ENCODE peak calls at places on chromosomes 6 and 20, in eight cellular contexts. One of them, this sample, is unnamed.

GRCh38 chr6:148082044-148082443 is 260.6 kb upstream of the SASH1 start:
- DNase-seq in CD4-positive, alpha-beta T cell: no peak
- DNase-seq in cardiac muscle cell: no peak
- DNase-seq in WERI-Rb-1: no peak
- DNase-seq in kidney: no peak
- DNase-seq in small intestine: no peak
- DNase-seq in prostate gland: no peak
- DNase-seq in caudate nucleus: no peak
- DNase-seq in this sample: no peak

GRCh38 chr20:58575776-58576589 is 60.8 kb upstream of the APCDD1L start:
- DNase-seq in CD4-positive, alpha-beta T cell: no peak
- DNase-seq in cardiac muscle cell: no peak
- DNase-seq in WERI-Rb-1: no peak
- DNase-seq in kidney: no peak
- DNase-seq in small intestine: no peak
- DNase-seq in prostate gland: no peak
- DNase-seq in caudate nucleus: no peak
- DNase-seq in this sample: no peak

GRCh38 chr6:109381007-109381746 is 1.1 kb downstream of the CD164 start:
- DNase-seq in CD4-positive, alpha-beta T cell: no peak
- DNase-seq in cardiac muscle cell: peak
- DNase-seq in WERI-Rb-1: no peak
- DNase-seq in kidney: no peak
- DNase-seq in small intestine: peak
- DNase-seq in prostate gland: no peak
- DNase-seq in caudate nucleus: no peak
- DNase-seq in this sample: no peak

GRCh38 chr6:111291860-111292259 is 191.2 kb downstream of the REV3L start:
- DNase-seq in CD4-positive, alpha-beta T cell: no peak
- DNase-seq in cardiac muscle cell: no peak
- DNase-seq in WERI-Rb-1: no peak
- DNase-seq in kidney: no peak
- DNase-seq in small intestine: no peak
- DNase-seq in prostate gland: no peak
- DNase-seq in caudate nucleus: no peak
- DNase-seq in this sample: no peak

GRCh38 chr20:11926599-11926998 is 8.9 kb downstream of the BTBD3 start:
- DNase-seq in CD4-positive, alpha-beta T cell: no peak
- DNase-seq in cardiac muscle cell: no peak
- DNase-seq in WERI-Rb-1: no peak
- DNase-seq in kidney: no peak
- DNase-seq in small intestine: no peak
- DNase-seq in prostate gland: no peak
- DNase-seq in caudate nucleus: no peak
- DNase-seq in this sample: no peak

GRCh38 chr6:33983109-33983475 is 162.8 kb downstream of the GRM4 start:
- DNase-seq in CD4-positive, alpha-beta T cell: no peak
- DNase-seq in cardiac muscle cell: no peak
- DNase-seq in WERI-Rb-1: peak
- DNase-seq in kidney: peak
- DNase-seq in small intestine: peak
- DNase-seq in prostate gland: peak
- DNase-seq in caudate nucleus: no peak
- DNase-seq in this sample: no peak

GRCh38 chr6:20034408-20034769 is 177.9 kb downstream of the MBOAT1 start:
- DNase-seq in CD4-positive, alpha-beta T cell: no peak
- DNase-seq in cardiac muscle cell: no peak
- DNase-seq in WERI-Rb-1: no peak
- DNase-seq in kidney: no peak
- DNase-seq in small intestine: no peak
- DNase-seq in prostate gland: no peak
- DNase-seq in caudate nucleus: no peak
- DNase-seq in this sample: no peak

GRCh38 chr6:111087871-111088667 is 766 bp downstream of the SLC16A10 start:
- DNase-seq in CD4-positive, alpha-beta T cell: peak
- DNase-seq in cardiac muscle cell: peak
- DNase-seq in WERI-Rb-1: peak
- DNase-seq in kidney: peak
- DNase-seq in small intestine: peak
- DNase-seq in prostate gland: no peak
- DNase-seq in caudate nucleus: peak
- DNase-seq in this sample: no peak

GRCh38 chr6:79543411-79543810 is 6.2 kb upstream of the LCA5 start:
- DNase-seq in CD4-positive, alpha-beta T cell: no peak
- DNase-seq in cardiac muscle cell: no peak
- DNase-seq in WERI-Rb-1: no peak
- DNase-seq in kidney: no peak
- DNase-seq in small intestine: no peak
- DNase-seq in prostate gland: no peak
- DNase-seq in caudate nucleus: no peak
- DNase-seq in this sample: no peak

GRCh38 chr6:2611092-2611491 is 139.6 kb downstream of the MYLK4 start:
- DNase-seq in CD4-positive, alpha-beta T cell: no peak
- DNase-seq in cardiac muscle cell: no peak
- DNase-seq in WERI-Rb-1: no peak
- DNase-seq in kidney: no peak
- DNase-seq in small intestine: peak
- DNase-seq in prostate gland: no peak
- DNase-seq in caudate nucleus: no peak
- DNase-seq in this sample: no peak

GRCh38 chr20:32984631-32985354 is 19.4 kb downstream of the SUN5 start:
- DNase-seq in CD4-positive, alpha-beta T cell: no peak
- DNase-seq in cardiac muscle cell: no peak
- DNase-seq in WERI-Rb-1: no peak
- DNase-seq in kidney: no peak
- DNase-seq in small intestine: no peak
- DNase-seq in prostate gland: no peak
- DNase-seq in caudate nucleus: no peak
- DNase-seq in this sample: no peak

GRCh38 chr20:17648306-17648646 is 33.8 kb downstream of the RRBP1 start:
- DNase-seq in CD4-positive, alpha-beta T cell: no peak
- DNase-seq in cardiac muscle cell: peak
- DNase-seq in WERI-Rb-1: no peak
- DNase-seq in kidney: no peak
- DNase-seq in small intestine: no peak
- DNase-seq in prostate gland: no peak
- DNase-seq in caudate nucleus: no peak
- DNase-seq in this sample: no peak

GRCh38 chr6:37487891-37488290 is 11.8 kb downstream of the CCDC167 start:
- DNase-seq in CD4-positive, alpha-beta T cell: no peak
- DNase-seq in cardiac muscle cell: peak
- DNase-seq in WERI-Rb-1: no peak
- DNase-seq in kidney: no peak
- DNase-seq in small intestine: no peak
- DNase-seq in prostate gland: no peak
- DNase-seq in caudate nucleus: no peak
- DNase-seq in this sample: no peak

GRCh38 chr6:133951881-133952814 is 876 bp upstream of the TBPL1 start:
- DNase-seq in CD4-positive, alpha-beta T cell: peak
- DNase-seq in cardiac muscle cell: peak
- DNase-seq in WERI-Rb-1: peak
- DNase-seq in kidney: peak
- DNase-seq in small intestine: peak
- DNase-seq in prostate gland: peak
- DNase-seq in caudate nucleus: peak
- DNase-seq in this sample: peak
- H3K27ac ChIP-seq in CD4-positive, alpha-beta T cell: peak
- H3K27ac ChIP-seq in cardiac muscle cell: peak
- H3K27ac ChIP-seq in WERI-Rb-1: peak
- H3K27ac ChIP-seq in kidney: peak
- H3K27ac ChIP-seq in small intestine: peak
- H3K27ac ChIP-seq in prostate gland: peak
- H3K27ac ChIP-seq in caudate nucleus: peak
- H3K27ac ChIP-seq in this sample: peak

GRCh38 chr20:8094845-8095244 is 37.2 kb upstream of the PLCB1 start:
- DNase-seq in CD4-positive, alpha-beta T cell: no peak
- DNase-seq in cardiac muscle cell: no peak
- DNase-seq in WERI-Rb-1: no peak
- DNase-seq in kidney: no peak
- DNase-seq in small intestine: no peak
- DNase-seq in prostate gland: peak
- DNase-seq in caudate nucleus: no peak
- DNase-seq in this sample: no peak

GRCh38 chr20:8095648-8096572 is 36.2 kb upstream of the PLCB1 start:
- DNase-seq in CD4-positive, alpha-beta T cell: no peak
- DNase-seq in cardiac muscle cell: no peak
- DNase-seq in WERI-Rb-1: no peak
- DNase-seq in kidney: no peak
- DNase-seq in small intestine: no peak
- DNase-seq in prostate gland: no peak
- DNase-seq in caudate nucleus: no peak
- DNase-seq in this sample: no peak

GRCh38 chr20:8097307-8097706 is 34.8 kb upstream of the PLCB1 start:
- DNase-seq in CD4-positive, alpha-beta T cell: no peak
- DNase-seq in cardiac muscle cell: no peak
- DNase-seq in WERI-Rb-1: no peak
- DNase-seq in kidney: no peak
- DNase-seq in small intestine: no peak
- DNase-seq in prostate gland: no peak
- DNase-seq in caudate nucleus: no peak
- DNase-seq in this sample: no peak

GRCh38 chr20:8089668-8090067 is 42.4 kb upstream of the PLCB1 start:
- DNase-seq in CD4-positive, alpha-beta T cell: no peak
- DNase-seq in cardiac muscle cell: peak
- DNase-seq in WERI-Rb-1: no peak
- DNase-seq in kidney: no peak
- DNase-seq in small intestine: no peak
- DNase-seq in prostate gland: no peak
- DNase-seq in caudate nucleus: no peak
- DNase-seq in this sample: no peak

DNA sequence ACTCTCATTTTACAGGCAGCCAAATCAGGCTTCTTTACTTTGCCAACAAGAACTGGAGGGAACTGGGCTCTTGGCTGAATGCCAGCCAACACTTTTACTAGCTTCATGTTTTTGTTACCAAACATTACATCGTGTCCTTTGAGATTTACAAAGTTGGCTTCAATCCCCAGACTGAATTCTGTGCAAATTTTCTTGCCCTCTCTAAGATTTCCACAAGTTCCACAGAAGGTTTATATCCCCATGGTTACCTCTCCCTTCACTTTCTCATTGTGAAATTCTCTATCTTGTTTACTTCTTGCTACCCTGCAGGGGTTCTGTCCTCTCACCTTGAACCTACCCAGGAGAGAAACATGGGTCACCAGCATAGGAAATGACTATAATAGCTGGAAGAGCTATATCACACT is 37.6 kb upstream of the PLCB1 start:
- DNase-seq in CD4-positive, alpha-beta T cell: no peak
- DNase-seq in cardiac muscle cell: no peak
- DNase-seq in WERI-Rb-1: no peak
- DNase-seq in kidney: peak
- DNase-seq in small intestine: no peak
- DNase-seq in prostate gland: peak
- DNase-seq in caudate nucleus: peak
- DNase-seq in this sample: no peak
- H3K27ac ChIP-seq in CD4-positive, alpha-beta T cell: no peak
- H3K27ac ChIP-seq in cardiac muscle cell: no peak
- H3K27ac ChIP-seq in WERI-Rb-1: no peak
- H3K27ac ChIP-seq in kidney: no peak
- H3K27ac ChIP-seq in small intestine: no peak
- H3K27ac ChIP-seq in prostate gland: peak
- H3K27ac ChIP-seq in caudate nucleus: no peak
- H3K27ac ChIP-seq in this sample: no peak

GRCh38 chr6:90472716-90473115 is 114.2 kb downstream of the MAP3K7 start:
- DNase-seq in CD4-positive, alpha-beta T cell: no peak
- DNase-seq in cardiac muscle cell: no peak
- DNase-seq in WERI-Rb-1: no peak
- DNase-seq in kidney: no peak
- DNase-seq in small intestine: no peak
- DNase-seq in prostate gland: no peak
- DNase-seq in caudate nucleus: no peak
- DNase-seq in this sample: no peak
- H3K27ac ChIP-seq in CD4-positive, alpha-beta T cell: no peak
- H3K27ac ChIP-seq in cardiac muscle cell: no peak
- H3K27ac ChIP-seq in WERI-Rb-1: no peak
- H3K27ac ChIP-seq in kidney: no peak
- H3K27ac ChIP-seq in small intestine: no peak
- H3K27ac ChIP-seq in prostate gland: no peak
- H3K27ac ChIP-seq in caudate nucleus: no peak
- H3K27ac ChIP-seq in this sample: no peak

DNA sequence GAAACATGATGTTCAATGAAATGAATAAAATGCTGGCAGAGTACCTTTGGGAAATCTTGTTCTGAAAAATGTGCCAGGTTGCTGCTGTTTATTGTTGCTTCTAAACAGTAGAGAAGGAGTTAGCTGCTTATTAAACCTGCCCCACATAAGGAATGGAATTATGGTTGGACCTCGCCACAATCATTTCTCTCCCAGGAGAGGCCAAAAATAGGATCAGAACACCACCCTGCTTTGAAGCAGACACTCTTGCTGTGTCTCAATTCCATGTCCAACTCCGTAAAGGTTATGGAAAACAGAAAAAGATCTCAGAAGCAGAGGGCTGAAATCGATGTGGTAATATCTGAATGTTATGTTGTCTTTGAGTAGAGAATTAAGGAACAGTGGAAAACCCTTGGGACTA is 27.9 kb downstream of the AFG1L start:
- DNase-seq in CD4-positive, alpha-beta T cell: no peak
- DNase-seq in cardiac muscle cell: no peak
- DNase-seq in WERI-Rb-1: no peak
- DNase-seq in kidney: no peak
- DNase-seq in small intestine: no peak
- DNase-seq in prostate gland: no peak
- DNase-seq in caudate nucleus: no peak
- DNase-seq in this sample: no peak
- H3K27ac ChIP-seq in CD4-positive, alpha-beta T cell: no peak
- H3K27ac ChIP-seq in cardiac muscle cell: no peak
- H3K27ac ChIP-seq in WERI-Rb-1: no peak
- H3K27ac ChIP-seq in kidney: no peak
- H3K27ac ChIP-seq in small intestine: no peak
- H3K27ac ChIP-seq in prostate gland: no peak
- H3K27ac ChIP-seq in caudate nucleus: no peak
- H3K27ac ChIP-seq in this sample: no peak

This sample was measured in substantia nigra.